ENCODE peak calls at places on chromosomes 6 and 20, in seven cellular contexts. One of them, this sample, is unnamed.

GRCh38 chr20:25314497-25315417 is 66.9 kb downstream of the PYGB start:
- DNase-seq in heart right ventricle: no peak
- DNase-seq in small intestine: no peak
- DNase-seq in thoracic aorta: no peak
- DNase-seq in neural progenitor cell: peak; percentile 22
- DNase-seq in heart left ventricle: peak; percentile 4
- DNase-seq in DND-41: no peak
- DNase-seq in this sample: no peak

GRCh38 chr6:34509782-34510181 is 43.9 kb downstream of the PACSIN1 start:
- DNase-seq in heart right ventricle: no peak
- DNase-seq in small intestine: no peak
- DNase-seq in thoracic aorta: no peak
- DNase-seq in neural progenitor cell: no peak
- DNase-seq in heart left ventricle: no peak
- DNase-seq in DND-41: no peak
- DNase-seq in this sample: no peak

GRCh38 chr6:113824411-113824810 is 32.7 kb upstream of the MARCKS start:
- DNase-seq in heart right ventricle: no peak
- DNase-seq in small intestine: no peak
- DNase-seq in thoracic aorta: no peak
- DNase-seq in neural progenitor cell: no peak
- DNase-seq in heart left ventricle: no peak
- DNase-seq in DND-41: no peak
- DNase-seq in this sample: no peak

GRCh38 chr6:132713355-132714134 is at the start of gene VNN1:
- DNase-seq in heart right ventricle: no peak
- DNase-seq in small intestine: peak; percentile 96
- DNase-seq in thoracic aorta: no peak
- DNase-seq in neural progenitor cell: no peak
- DNase-seq in heart left ventricle: peak; percentile 20
- DNase-seq in DND-41: no peak
- DNase-seq in this sample: no peak

GRCh38 chr6:110307368-110307767 is 50.8 kb downstream of the METTL24 start:
- DNase-seq in heart right ventricle: no peak
- DNase-seq in small intestine: no peak
- DNase-seq in thoracic aorta: no peak
- DNase-seq in neural progenitor cell: no peak
- DNase-seq in heart left ventricle: no peak
- DNase-seq in DND-41: no peak
- DNase-seq in this sample: no peak

GRCh38 chr20:50611128-50611810 is 80.1 kb downstream of the RIPOR3 start:
- DNase-seq in heart right ventricle: no peak
- DNase-seq in small intestine: no peak
- DNase-seq in thoracic aorta: no peak
- DNase-seq in neural progenitor cell: no peak
- DNase-seq in heart left ventricle: no peak
- DNase-seq in DND-41: no peak
- DNase-seq in this sample: no peak

GRCh38 chr6:111663692-111664564 is 58.2 kb upstream of the TRAF3IP2 start:
- DNase-seq in heart right ventricle: peak; percentile 70
- DNase-seq in small intestine: no peak
- DNase-seq in thoracic aorta: no peak
- DNase-seq in neural progenitor cell: peak; percentile 92
- DNase-seq in heart left ventricle: peak; percentile 63
- DNase-seq in DND-41: no peak
- DNase-seq in this sample: no peak

GRCh38 chr20:9375221-9375681 is 139.1 kb upstream of the LAMP5 start:
- DNase-seq in heart right ventricle: no peak
- DNase-seq in small intestine: no peak
- DNase-seq in thoracic aorta: no peak
- DNase-seq in neural progenitor cell: peak; percentile 4
- DNase-seq in heart left ventricle: no peak
- DNase-seq in DND-41: no peak
- DNase-seq in this sample: no peak

GRCh38 chr6:32816746-32817204 is at the start of gene HLA-DOB:
- DNase-seq in heart right ventricle: no peak
- DNase-seq in small intestine: peak; percentile 47
- DNase-seq in thoracic aorta: no peak
- DNase-seq in neural progenitor cell: no peak
- DNase-seq in heart left ventricle: no peak
- DNase-seq in DND-41: no peak
- DNase-seq in this sample: peak; percentile 21

GRCh38 chr20:46089076-46089337 is 755 bp downstream of the NCOA5 start:
- DNase-seq in heart right ventricle: no peak
- DNase-seq in small intestine: no peak
- DNase-seq in thoracic aorta: no peak
- DNase-seq in neural progenitor cell: peak; percentile 71
- DNase-seq in heart left ventricle: no peak
- DNase-seq in DND-41: no peak
- DNase-seq in this sample: no peak

DNA sequence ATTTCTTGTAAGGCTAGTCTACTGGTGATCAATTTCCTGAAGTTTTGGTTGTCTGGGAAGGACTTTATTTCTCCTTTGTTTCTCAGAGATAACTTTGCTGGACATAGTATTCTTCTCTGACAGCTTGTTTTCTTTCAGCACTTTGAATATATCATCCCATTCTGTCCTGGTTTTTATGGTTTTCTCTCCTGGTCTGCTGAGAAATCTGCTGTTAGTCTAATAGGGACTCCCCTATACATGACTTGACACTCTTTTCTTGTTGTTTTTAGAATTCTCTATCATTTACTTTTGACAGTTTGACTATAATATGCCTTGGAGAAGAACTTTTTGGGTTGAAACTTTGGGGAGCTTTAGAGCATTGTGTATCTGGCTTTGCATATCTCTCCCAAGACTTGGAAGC is 112.5 kb downstream of the PRL start:
- DNase-seq in heart right ventricle: no peak
- DNase-seq in small intestine: no peak
- DNase-seq in thoracic aorta: no peak
- DNase-seq in neural progenitor cell: no peak
- DNase-seq in heart left ventricle: no peak
- DNase-seq in DND-41: no peak
- DNase-seq in this sample: no peak
- H3K9me3 ChIP-seq in heart right ventricle: peaks cover 5% of the 10 kb centered on the region
- H3K9me3 ChIP-seq in small intestine: no peaks in the 10 kb centered on the region
- H3K9me3 ChIP-seq in thoracic aorta: no peaks in the 10 kb centered on the region
- H3K9me3 ChIP-seq in neural progenitor cell: peaks cover 27% of the 10 kb centered on the region
- H3K9me3 ChIP-seq in heart left ventricle: peaks cover 11% of the 10 kb centered on the region
- H3K9me3 ChIP-seq in DND-41: peaks cover 21% of the 10 kb centered on the region
- H3K9me3 ChIP-seq in this sample: peaks cover 6% of the 10 kb centered on the region

GRCh38 chr6:154754152-154754551 is 20.9 kb downstream of the SCAF8 start:
- DNase-seq in heart right ventricle: no peak
- DNase-seq in small intestine: peak; percentile 18
- DNase-seq in thoracic aorta: no peak
- DNase-seq in neural progenitor cell: no peak
- DNase-seq in heart left ventricle: no peak
- DNase-seq in DND-41: no peak
- DNase-seq in this sample: no peak

GRCh38 chr6:154752015-154752414 is 18.8 kb downstream of the SCAF8 start:
- DNase-seq in heart right ventricle: no peak
- DNase-seq in small intestine: no peak
- DNase-seq in thoracic aorta: no peak
- DNase-seq in neural progenitor cell: no peak
- DNase-seq in heart left ventricle: no peak
- DNase-seq in DND-41: no peak
- DNase-seq in this sample: no peak

GRCh38 chr6:154745243-154745642 is 12.0 kb downstream of the SCAF8 start:
- DNase-seq in heart right ventricle: no peak
- DNase-seq in small intestine: no peak
- DNase-seq in thoracic aorta: no peak
- DNase-seq in neural progenitor cell: no peak
- DNase-seq in heart left ventricle: no peak
- DNase-seq in DND-41: no peak
- DNase-seq in this sample: no peak

GRCh38 chr6:154751020-154751800 is 18.0 kb downstream of the SCAF8 start:
- DNase-seq in heart right ventricle: no peak
- DNase-seq in small intestine: no peak
- DNase-seq in thoracic aorta: no peak
- DNase-seq in neural progenitor cell: no peak
- DNase-seq in heart left ventricle: no peak
- DNase-seq in DND-41: no peak
- DNase-seq in this sample: no peak

DNA sequence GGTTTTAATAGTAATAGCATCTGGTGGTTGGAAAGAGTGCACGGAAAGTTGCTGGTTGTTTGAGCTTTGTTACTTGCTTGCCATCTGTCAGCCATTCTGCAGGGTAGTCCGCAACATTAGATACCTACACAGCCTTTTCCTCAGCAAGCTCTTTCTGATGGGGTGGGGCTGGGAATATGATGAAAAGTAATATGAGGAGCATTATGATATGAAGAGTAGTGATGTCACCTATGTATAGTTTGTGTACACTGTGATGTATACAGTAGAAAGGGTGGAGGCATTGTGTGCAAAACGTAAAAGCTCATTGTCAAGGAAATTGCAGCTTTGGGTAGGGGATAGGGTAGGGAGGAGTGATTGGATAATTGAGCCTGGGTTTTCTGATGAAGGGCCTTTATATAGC is 16.1 kb downstream of the SCAF8 start:
- DNase-seq in heart right ventricle: no peak
- DNase-seq in small intestine: no peak
- DNase-seq in thoracic aorta: no peak
- DNase-seq in neural progenitor cell: no peak
- DNase-seq in heart left ventricle: no peak
- DNase-seq in DND-41: no peak
- DNase-seq in this sample: no peak
- H3K4me1 ChIP-seq in heart right ventricle: peaks cover 54% of the 10 kb centered on the region
- H3K4me1 ChIP-seq in small intestine: peaks cover 12% of the 10 kb centered on the region
- H3K4me1 ChIP-seq in thoracic aorta: peaks cover 35% of the 10 kb centered on the region
- H3K4me1 ChIP-seq in neural progenitor cell: no peaks in the 10 kb centered on the region
- H3K4me1 ChIP-seq in heart left ventricle: peaks cover 72% of the 10 kb centered on the region
- H3K4me1 ChIP-seq in DND-41: peaks cover 4% of the 10 kb centered on the region
- H3K4me1 ChIP-seq in this sample: peaks cover 5% of the 10 kb centered on the region

GRCh38 chr6:35931120-35931561 is 10.2 kb upstream of the SRPK1 start:
- DNase-seq in heart right ventricle: no peak
- DNase-seq in small intestine: no peak
- DNase-seq in thoracic aorta: no peak
- DNase-seq in neural progenitor cell: peak; percentile 71
- DNase-seq in heart left ventricle: no peak
- DNase-seq in DND-41: no peak
- DNase-seq in this sample: no peak
- H3K4me3 ChIP-seq in heart right ventricle: no peak overlapping the region
- H3K4me3 ChIP-seq in small intestine: no peak overlapping the region
- H3K4me3 ChIP-seq in thoracic aorta: no peak overlapping the region
- H3K4me3 ChIP-seq in neural progenitor cell: peak overlapping the region; percentile 42
- H3K4me3 ChIP-seq in heart left ventricle: no peak overlapping the region
- H3K4me3 ChIP-seq in DND-41: no peak overlapping the region
- H3K4me3 ChIP-seq in this sample: no peak overlapping the region

DNA sequence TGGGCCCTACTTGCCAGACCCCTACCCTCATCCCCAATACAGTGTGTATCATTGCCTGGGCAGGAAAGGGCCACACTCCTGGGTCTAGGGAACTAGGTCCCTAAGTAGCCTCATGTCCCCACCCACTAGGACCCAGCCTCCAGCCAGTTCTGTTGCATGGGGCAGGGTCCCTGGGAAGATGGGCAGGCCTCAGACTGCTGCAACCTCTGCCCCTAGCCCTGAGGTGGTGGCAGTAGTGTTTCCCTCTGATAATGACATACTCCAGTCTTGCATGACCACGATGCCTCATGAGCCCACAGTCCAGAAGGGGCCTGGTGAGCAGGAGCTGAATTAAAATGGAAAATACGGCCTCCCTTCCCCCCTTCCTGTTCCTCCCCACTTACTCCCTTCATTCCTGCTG is 35.9 kb upstream of the SCRT2 start:
- DNase-seq in heart right ventricle: no peak
- DNase-seq in small intestine: no peak
- DNase-seq in thoracic aorta: no peak
- DNase-seq in neural progenitor cell: no peak
- DNase-seq in heart left ventricle: no peak
- DNase-seq in DND-41: no peak
- DNase-seq in this sample: no peak
- H3K9me3 ChIP-seq in heart right ventricle: no peaks in the 10 kb centered on the region
- H3K9me3 ChIP-seq in small intestine: no peaks in the 10 kb centered on the region
- H3K9me3 ChIP-seq in thoracic aorta: peaks cover 9% of the 10 kb centered on the region
- H3K9me3 ChIP-seq in neural progenitor cell: no peaks in the 10 kb centered on the region
- H3K9me3 ChIP-seq in heart left ventricle: peaks cover 12% of the 10 kb centered on the region
- H3K9me3 ChIP-seq in DND-41: peaks cover 15% of the 10 kb centered on the region
- H3K9me3 ChIP-seq in this sample: no peaks in the 10 kb centered on the region

GRCh38 chr6:16729183-16729696 is 32.0 kb downstream of the ATXN1 start:
- DNase-seq in heart right ventricle: no peak
- DNase-seq in small intestine: no peak
- DNase-seq in thoracic aorta: no peak
- DNase-seq in neural progenitor cell: no peak
- DNase-seq in heart left ventricle: no peak
- DNase-seq in DND-41: no peak
- DNase-seq in this sample: no peak

GRCh38 chr6:16727996-16728395 is 33.3 kb downstream of the ATXN1 start:
- DNase-seq in heart right ventricle: no peak
- DNase-seq in small intestine: no peak
- DNase-seq in thoracic aorta: no peak
- DNase-seq in neural progenitor cell: no peak
- DNase-seq in heart left ventricle: no peak
- DNase-seq in DND-41: no peak
- DNase-seq in this sample: no peak

GRCh38 chr6:16730720-16731502 is 30.3 kb downstream of the ATXN1 start:
- DNase-seq in heart right ventricle: no peak
- DNase-seq in small intestine: peak; percentile 44
- DNase-seq in thoracic aorta: no peak
- DNase-seq in neural progenitor cell: no peak
- DNase-seq in heart left ventricle: no peak
- DNase-seq in DND-41: no peak
- DNase-seq in this sample: no peak

GRCh38 chr6:16728513-16729182 is 32.6 kb downstream of the ATXN1 start:
- DNase-seq in heart right ventricle: no peak
- DNase-seq in small intestine: no peak
- DNase-seq in thoracic aorta: no peak
- DNase-seq in neural progenitor cell: no peak
- DNase-seq in heart left ventricle: no peak
- DNase-seq in DND-41: no peak
- DNase-seq in this sample: no peak

GRCh38 chr6:16729744-16730143 is 31.5 kb downstream of the ATXN1 start:
- DNase-seq in heart right ventricle: no peak
- DNase-seq in small intestine: no peak
- DNase-seq in thoracic aorta: no peak
- DNase-seq in neural progenitor cell: no peak
- DNase-seq in heart left ventricle: no peak
- DNase-seq in DND-41: no peak
- DNase-seq in this sample: no peak
- H3K4me1 ChIP-seq in heart right ventricle: peaks cover 12% of the 10 kb centered on the region
- H3K4me1 ChIP-seq in small intestine: peaks cover 21% of the 10 kb centered on the region
- H3K4me1 ChIP-seq in thoracic aorta: peaks cover 25% of the 10 kb centered on the region
- H3K4me1 ChIP-seq in neural progenitor cell: no peaks in the 10 kb centered on the region
- H3K4me1 ChIP-seq in heart left ventricle: peaks cover 47% of the 10 kb centered on the region
- H3K4me1 ChIP-seq in DND-41: no peaks in the 10 kb centered on the region
- H3K4me1 ChIP-seq in this sample: peaks cover 34% of the 10 kb centered on the region